ENCODE peak calls at places on chromosomes 2 and 18, in five cellular contexts. P is type B pancreatic cell; R is amygdala; B is stimulated activated naive CD8-positive, alpha-beta T cell treated with anti-CD3 and anti-CD28 coated beads, Interleukin-15, amount 100 ng/mL, for 72 hours; H is HTR-8/SVneo. K is an unnamed sample.

GRCh38 chr2:149903626-149904025 is 316.1 kb upstream of the MMADHC start:
- DNase-seq in P (no peak), H (no peak), R (no peak), B (no peak), K (no peak)

GRCh38 chr2:84424152-84424551 is 34.9 kb downstream of the SUCLG1 start:
- DNase-seq in R (no peak), P (no peak), B (no peak), H (no peak), K (no peak)

GRCh38 chr2:181957668-181958067 is 28.0 kb upstream of the PPP1R1C start:
- DNase-seq in P (no peak), H (no peak), R (no peak), B (no peak), K (no peak)

GRCh38 chr2:7190587-7191320 is 273.5 kb downstream of the RNF144A start:
- DNase-seq in B (peak; percentile 8), R (no peak), P (no peak), H (no peak), K (no peak)

GRCh38 chr2:181790716-181791649 is 100.5 kb upstream of the ITPRID2 start:
- DNase-seq in P (no peak), B (peak; percentile 13), H (peak; percentile 60), R (no peak), K (no peak)

GRCh38 chr18:10374195-10374594 is 80.2 kb upstream of the APCDD1 start:
- DNase-seq in B (no peak), R (no peak), H (no peak), P (no peak), K (no peak)

GRCh38 chr2:4674007-4674406 is 970.6 kb downstream of the DCDC2C start:
- DNase-seq in H (no peak), P (no peak), B (no peak), R (no peak), K (no peak)

GRCh38 chr2:205407984-205408383 is 274.3 kb upstream of the NRP2 start:
- DNase-seq in B (no peak), H (no peak), P (no peak), R (no peak), K (no peak)

GRCh38 chr18:9782073-9782857 is 74.2 kb downstream of the RAB31 start:
- DNase-seq in H (peak; percentile 40), B (no peak), P (no peak), R (no peak), K (no peak)

GRCh38 chr2:190598621-190599020 is 50.3 kb upstream of the NAB1 start:
- DNase-seq in P (no peak), R (no peak), B (no peak), H (no peak), K (no peak)

GRCh38 chr2:156901373-156902031 is 356.0 kb upstream of the GALNT5 start:
- DNase-seq in P (no peak), H (peak; percentile 5), B (no peak), R (no peak), K (no peak)

GRCh38 chr2:233270951-233271350 is 19.5 kb downstream of the ATG16L1 start:
- DNase-seq in B (no peak), P (no peak), R (no peak), H (no peak), K (no peak)

GRCh38 chr2:197010200-197011020 is 83.9 kb upstream of the PGAP1 start:
- DNase-seq in B (no peak), R (no peak), P (no peak), H (no peak), K (no peak)

GRCh38 chr2:100242416-100242815 is 79.9 kb downstream of the LONRF2 start:
- DNase-seq in R (no peak), P (no peak), H (no peak), B (no peak), K (no peak)

GRCh38 chr2:147595200-147595599 is 249.6 kb upstream of the ACVR2A start:
- DNase-seq in R (no peak), H (no peak), P (no peak), B (no peak), K (no peak)

GRCh38 chr2:31523871-31524492 is 56.8 kb downstream of the SRD5A2 start:
- DNase-seq in B (peak; percentile 47), R (no peak), P (no peak), H (peak; percentile 46), K (no peak)

GRCh38 chr2:125456851-125457250 is 1199.1 kb upstream of the GYPC start:
- DNase-seq in R (no peak), H (no peak), B (no peak), P (no peak), K (no peak)

GRCh38 chr18:4068552-4069158 is 386.5 kb downstream of the DLGAP1 start:
- DNase-seq in H (peak; percentile 20), P (no peak), R (no peak), B (peak; percentile 26), K (no peak)

GRCh38 chr18:46007165-46007564 is 40.0 kb upstream of the EPG5 start:
- DNase-seq in H (no peak), B (no peak), R (no peak), P (no peak), K (no peak)

GRCh38 chr2:5076599-5076998 is 615.6 kb upstream of the SOX11 start:
- DNase-seq in P (no peak), B (no peak), H (no peak), R (no peak), K (no peak)

GRCh38 chr2:109419960-109420370 is 193.8 kb downstream of the SEPTIN10 start:
- DNase-seq in H (peak; percentile 29), P (no peak), B (no peak), R (no peak), K (no peak)

GRCh38 chr2:9699139-9699823 is 68.5 kb upstream of the YWHAQ start:
- DNase-seq in R (no peak), B (no peak), H (peak; percentile 60), P (no peak), K (no peak)

GRCh38 chr18:23405626-23406025 is 47.5 kb upstream of the RIOK3 start:
- DNase-seq in R (no peak), B (no peak), H (no peak), P (no peak), K (no peak)

GRCh38 chr2:108613261-108614042 is 79.2 kb downstream of the LIMS1 start:
- DNase-seq in P (no peak), R (no peak), H (no peak), B (no peak), K (no peak)

GRCh38 chr2:16262516-16263178 is 322.3 kb downstream of the MYCN start:
- DNase-seq in R (no peak), B (no peak), P (no peak), H (no peak), K (no peak)

GRCh38 chr2:197938555-197938954 is 134.2 kb downstream of the PLCL1 start:
- DNase-seq in B (no peak), H (no peak), P (no peak), R (no peak), K (no peak)

GRCh38 chr18:9757851-9758587 is 49.9 kb downstream of the RAB31 start:
- DNase-seq in B (no peak), R (no peak), P (no peak), H (no peak), K (no peak)

GRCh38 chr2:240624011-240624949 is 1.0 kb upstream of the GPR35 start:
- DNase-seq in R (no peak), P (no peak), B (peak; percentile 39), H (no peak), K (no peak)

GRCh38 chr2:8538531-8538930 is 143.3 kb upstream of the ID2 start:
- DNase-seq in R (no peak), P (no peak), B (no peak), H (no peak), K (no peak)

GRCh38 chr2:133652407-133652806 is 84.1 kb upstream of the NCKAP5 start:
- DNase-seq in B (no peak), H (no peak), P (no peak), R (no peak), K (no peak)